ENCODE peak calls at places on chromosomes 12 and 14, in seven cellular contexts. W, B, H, Y, G, S and P are unnamed samples.

GRCh38 chr14:53516261-53516774 is 363.2 kb upstream of the DDHD1 start:
- DNase-seq in S (no peak), G (no peak), H (no peak), Y (no peak), W (no peak), B (no peak), P (peak)

GRCh38 chr14:24982472-24983155 is 67.3 kb downstream of the STXBP6 start:
- DNase-seq in H (no peak), S (no peak), G (no peak), W (no peak), B (no peak), Y (no peak), P (peak)

GRCh38 chr12:4300870-4301269 is 20.1 kb upstream of the TIGAR start:
- DNase-seq in B (no peak), W (no peak), Y (no peak), H (no peak), S (no peak), G (no peak), P (no peak)

GRCh38 chr12:105107176-105107496 is 395 bp upstream of the WASHC4 start:
- DNase-seq in Y (no peak), G (no peak), W (peak), S (no peak), B (no peak), H (no peak), P (no peak)

GRCh38 chr12:91211869-91212268 is 29.3 kb upstream of the DCN start:
- DNase-seq in H (no peak), S (no peak), G (no peak), W (no peak), Y (no peak), B (no peak), P (no peak)

GRCh38 chr14:56555921-56556570 is 23.6 kb upstream of the TMEM260 start:
- DNase-seq in G (no peak), H (no peak), W (peak), B (no peak), S (no peak), Y (no peak), P (no peak)

GRCh38 chr12:20436367-20436766 is 68.0 kb downstream of the PDE3A start:
- DNase-seq in B (no peak), G (no peak), W (no peak), S (no peak), H (no peak), Y (no peak), P (no peak)

GRCh38 chr12:2251485-2252179 is 198.8 kb downstream of the CACNA1C start:
- DNase-seq in S (no peak), B (no peak), W (no peak), H (no peak), G (no peak), Y (no peak), P (no peak)

GRCh38 chr12:91379051-91379775 is 196.6 kb upstream of the DCN start:
- DNase-seq in W (no peak), H (no peak), Y (no peak), B (no peak), S (no peak), G (no peak), P (no peak)

GRCh38 chr14:102390486-102390885 is 27.7 kb downstream of the TECPR2 start:
- DNase-seq in G (no peak), S (no peak), H (no peak), W (no peak), Y (no peak), B (no peak), P (peak)

GRCh38 chr14:54257424-54257823 is 139.4 kb upstream of the CDKN3 start:
- DNase-seq in S (no peak), W (no peak), H (no peak), B (no peak), G (no peak), Y (no peak), P (no peak)

GRCh38 chr14:24232645-24233537 is at the start of gene GMPR2:
- DNase-seq in W (no peak), H (no peak), S (no peak), Y (peak), G (no peak), B (no peak), P (no peak)

GRCh38 chr12:1907652-1908611 is 10.5 kb downstream of the CACNA2D4 start:
- DNase-seq in Y (peak), S (peak), B (peak), G (peak), H (peak), W (no peak), P (no peak)

GRCh38 chr12:62523619-62524018 is 57.0 kb downstream of the MON2 start:
- DNase-seq in W (no peak), G (no peak), B (no peak), S (no peak), H (no peak), Y (no peak), P (no peak)

GRCh38 chr12:51012570-51013236 is 13.5 kb downstream of the SLC11A2 start:
- DNase-seq in Y (no peak), S (no peak), B (no peak), G (no peak), W (no peak), H (no peak), P (no peak)

GRCh38 chr12:32118806-32119205 is 12.2 kb downstream of the BICD1 start:
- DNase-seq in W (no peak), G (no peak), S (no peak), Y (no peak), B (no peak), H (no peak), P (no peak)

GRCh38 chr12:39441963-39442894 is 691 bp downstream of the KIF21A start:
- DNase-seq in H (peak), B (no peak), S (peak), W (no peak), G (peak), Y (peak), P (no peak)

GRCh38 chr12:46547421-46548340 is 175.1 kb upstream of the SLC38A2 start:
- DNase-seq in B (no peak), G (no peak), Y (no peak), W (no peak), S (no peak), H (no peak), P (no peak)

GRCh38 chr12:124774054-124774461 is 89.6 kb downstream of the SCARB1 start:
- DNase-seq in B (no peak), G (peak), Y (no peak), S (no peak), W (no peak), H (no peak), P (peak)

GRCh38 chr12:82866227-82866803 is 179.6 kb downstream of the TMTC2 start:
- DNase-seq in Y (no peak), B (no peak), H (no peak), G (no peak), W (no peak), S (no peak), P (no peak)

GRCh38 chr14:54354968-54355641 is 41.7 kb upstream of the CDKN3 start:
- DNase-seq in W (no peak), Y (no peak), S (no peak), G (no peak), B (no peak), H (no peak), P (no peak)

GRCh38 chr14:64550539-64551333 is 975 bp downstream of the PPP1R36 start:
- DNase-seq in W (no peak), H (no peak), G (no peak), B (no peak), S (no peak), Y (no peak), P (no peak)

GRCh38 chr14:70171719-70172118 is 17.0 kb downstream of the SLC8A3 start:
- DNase-seq in B (no peak), Y (no peak), W (no peak), S (no peak), G (no peak), H (no peak), P (no peak)

GRCh38 chr12:54037360-54038259 is 4.8 kb downstream of the HOXC5 start:
- DNase-seq in Y (no peak), S (no peak), W (no peak), G (no peak), H (no peak), B (no peak), P (no peak)

GRCh38 chr12:117790948-117791347 is 177.8 kb downstream of the KSR2 start:
- DNase-seq in H (no peak), G (no peak), S (no peak), W (no peak), B (no peak), Y (no peak), P (no peak)

GRCh38 chr14:77467801-77468200 is 9.9 kb downstream of the AHSA1 start:
- DNase-seq in H (no peak), G (no peak), B (no peak), S (no peak), W (no peak), Y (no peak), P (no peak)

GRCh38 chr12:109686523-109686922 is 27.1 kb upstream of the FAM222A start:
- DNase-seq in H (no peak), Y (no peak), W (no peak), S (no peak), B (no peak), G (no peak), P (no peak)

GRCh38 chr14:94031880-94032279 is 5.7 kb downstream of the OTUB2 start:
- DNase-seq in H (no peak), G (no peak), S (no peak), B (no peak), W (no peak), Y (no peak), P (no peak)

GRCh38 chr12:11906284-11906935 is 164.3 kb upstream of the BCL2L14 start:
- DNase-seq in G (no peak), W (no peak), B (no peak), H (no peak), S (no peak), Y (no peak), P (no peak)

GRCh38 chr14:65377576-65377975 is 35.0 kb upstream of the FUT8 start:
- DNase-seq in W (no peak), G (no peak), H (no peak), B (no peak), S (no peak), Y (no peak), P (no peak)

GRCh38 chr12:72632286-72632685 is 360.1 kb downstream of the TRHDE start:
- DNase-seq in H (no peak), B (no peak), S (no peak), G (no peak), Y (no peak), W (no peak), P (peak)

GRCh38 chr12:16272222-16272621 is 5.3 kb downstream of the SLC15A5 start:
- DNase-seq in W (no peak), S (no peak), G (no peak), H (no peak), Y (no peak), B (no peak), P (peak)

GRCh38 chr12:4270670-4271432 is 2.7 kb upstream of the CCND2 start:
- DNase-seq in W (no peak), Y (peak), B (peak), S (peak), H (peak), G (peak), P (no peak)

GRCh38 chr12:47942327-47943230 is 20.8 kb upstream of the TMEM106C start:
- DNase-seq in W (no peak), Y (peak), H (no peak), S (no peak), G (no peak), B (no peak), P (no peak)

GRCh38 chr12:75684678-75685620 is 173.5 kb upstream of the KRR1 start:
- DNase-seq in H (no peak), G (no peak), B (no peak), Y (no peak), S (no peak), W (no peak), P (peak)

GRCh38 chr12:106771425-106771824 is 3.1 kb upstream of the RIC8B start:
- DNase-seq in S (no peak), G (no peak), W (no peak), B (no peak), H (no peak), Y (no peak), P (no peak)
- H3K4me3 ChIP-seq in S (no peak), G (no peak), W (no peak), B (no peak), H (no peak), Y (no peak), P (no peak)

GRCh38 chr12:29416748-29417147 is 35.8 kb upstream of the ERGIC2 start:
- DNase-seq in H (no peak), G (no peak), B (no peak), S (no peak), W (no peak), Y (no peak), P (no peak)
- H3K4me3 ChIP-seq in H (no peak), G (no peak), B (no peak), S (no peak), W (no peak), Y (no peak), P (no peak)

GRCh38 chr12:87807127-87807526 is 222.1 kb downstream of the C12orf50 start:
- DNase-seq in H (no peak), W (no peak), B (no peak), Y (no peak), G (no peak), S (no peak), P (no peak)

GRCh38 chr12:87796961-87797516 is 232.2 kb downstream of the C12orf50 start:
- DNase-seq in B (no peak), W (no peak), S (no peak), H (no peak), G (no peak), Y (no peak), P (no peak)

GRCh38 chr12:87801860-87802720 is 227.1 kb downstream of the C12orf50 start:
- DNase-seq in W (no peak), S (no peak), Y (no peak), B (no peak), G (no peak), H (no peak), P (no peak)

GRCh38 chr12:87806310-87806709 is 222.9 kb downstream of the C12orf50 start:
- DNase-seq in G (no peak), S (no peak), B (no peak), W (no peak), Y (no peak), H (no peak), P (no peak)

GRCh38 chr12:87802721-87803011 is 226.5 kb downstream of the C12orf50 start:
- DNase-seq in Y (no peak), S (no peak), G (no peak), B (no peak), H (no peak), W (no peak), P (no peak)
- H3K4me3 ChIP-seq in Y (no peak), S (no peak), G (no peak), B (no peak), H (no peak), W (no peak), P (no peak)

GRCh38 chr12:88726806-88727722 is 146.8 kb upstream of the KITLG start:
- DNase-seq in S (no peak), W (no peak), B (no peak), Y (no peak), H (no peak), G (no peak), P (peak)
- H3K4me3 ChIP-seq in S (no peak), W (no peak), B (no peak), Y (no peak), H (no peak), G (no peak), P (no peak)

GRCh38 chr14:51335521-51335920 is 95.5 kb downstream of the TMX1 start:
- DNase-seq in G (no peak), S (peak), W (no peak), B (no peak), Y (peak), H (peak), P (no peak)

GRCh38 chr14:51337520-51337919 is 97.5 kb downstream of the TMX1 start:
- DNase-seq in B (no peak), Y (no peak), G (no peak), W (no peak), H (no peak), S (no peak), P (no peak)

GRCh38 chr14:51336304-51336703 is 96.3 kb downstream of the TMX1 start:
- DNase-seq in S (no peak), B (no peak), Y (no peak), G (no peak), H (no peak), W (no peak), P (no peak)

GRCh38 chr14:51342226-51342625 is 102.2 kb downstream of the TMX1 start:
- DNase-seq in W (no peak), G (no peak), S (no peak), H (no peak), Y (no peak), B (no peak), P (no peak)

DNA sequence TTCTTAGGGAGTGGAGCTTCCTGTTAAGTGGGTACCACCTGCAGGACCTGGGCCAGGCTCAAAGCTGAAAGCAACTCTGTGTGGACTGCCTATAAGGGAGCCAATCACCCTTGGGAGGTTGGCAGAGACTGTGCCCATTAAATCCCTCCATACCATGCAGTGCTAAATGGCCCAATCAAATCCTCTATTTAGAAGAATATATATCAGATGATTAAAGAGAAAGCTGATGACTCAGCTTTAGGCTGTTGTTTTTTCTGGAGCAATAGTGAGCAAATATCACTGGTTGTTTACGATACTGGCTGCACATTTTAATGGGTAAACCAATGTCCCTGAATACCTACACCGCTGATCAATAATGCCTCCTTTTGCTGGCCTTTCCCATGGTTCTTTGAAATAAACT is 101.3 kb downstream of the TMX1 start:
- DNase-seq in W (no peak), H (no peak), Y (no peak), S (no peak), G (no peak), B (no peak), P (no peak)
- H3K4me3 ChIP-seq in W (no peak), H (no peak), Y (no peak), S (no peak), G (no peak), B (no peak), P (no peak)

GRCh38 chr12:120540445-120540844 is 6.3 kb downstream of the RNF10 start:
- DNase-seq in H (no peak), S (no peak), W (no peak), G (no peak), B (no peak), Y (no peak), P (no peak)

GRCh38 chr12:120538281-120539156 is 4.4 kb downstream of the RNF10 start:
- DNase-seq in W (no peak), B (no peak), G (peak), Y (peak), S (no peak), H (peak), P (no peak)

GRCh38 chr12:120536064-120536791 is 2.1 kb downstream of the RNF10 start:
- DNase-seq in W (no peak), G (no peak), H (no peak), B (no peak), S (no peak), Y (no peak), P (no peak)

GRCh38 chr12:120542166-120542565 is 8.0 kb downstream of the RNF10 start:
- DNase-seq in B (no peak), S (no peak), W (no peak), Y (no peak), G (no peak), H (no peak), P (no peak)

GRCh38 chr12:120539303-120539702 is 5.1 kb downstream of the RNF10 start:
- DNase-seq in H (peak), W (no peak), B (no peak), Y (no peak), S (no peak), G (no peak), P (no peak)
- H3K4me3 ChIP-seq in H (peak), W (no peak), B (no peak), Y (no peak), S (no peak), G (peak), P (no peak)

GRCh38 chr12:107859367-107859766 is 84.9 kb downstream of the ASCL4 start:
- DNase-seq in W (no peak), Y (no peak), B (no peak), S (no peak), H (no peak), G (no peak), P (no peak)

DNA sequence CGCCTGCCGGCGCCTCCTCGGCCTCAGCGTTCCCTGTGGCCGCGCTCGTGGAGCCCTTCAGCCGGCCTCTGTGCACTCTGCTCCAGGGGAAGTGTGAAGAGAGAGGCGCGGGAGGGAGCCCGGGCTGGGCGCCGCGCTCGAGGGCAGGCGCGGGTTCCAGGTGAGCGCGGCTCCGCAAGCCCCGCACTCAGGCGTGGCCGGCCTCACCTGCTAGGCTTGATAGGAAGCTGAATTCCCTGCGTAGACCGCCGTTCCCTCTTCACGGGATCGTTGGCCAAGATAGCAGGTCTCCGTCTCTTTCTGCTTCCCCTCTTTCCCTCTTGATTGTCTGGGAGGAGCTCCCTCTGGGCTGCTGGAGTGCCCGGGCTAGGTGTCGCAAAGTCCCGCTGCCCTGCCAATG is 89.7 kb downstream of the ASCL4 start:
- DNase-seq in G (no peak), B (no peak), H (no peak), Y (no peak), S (no peak), W (no peak), P (no peak)
- H3K4me3 ChIP-seq in G (no peak), B (peak), H (no peak), Y (no peak), S (peak), W (no peak), P (no peak)

GRCh38 chr12:14958361-14959125 is 2.9 kb downstream of the ARHGDIB start:
- DNase-seq in B (no peak), H (no peak), W (no peak), G (no peak), Y (no peak), S (no peak), P (no peak)

GRCh38 chr12:14957769-14958168 is 3.6 kb downstream of the ARHGDIB start:
- DNase-seq in W (no peak), H (no peak), S (no peak), B (no peak), Y (no peak), G (no peak), P (no peak)

GRCh38 chr12:14954269-14954668 is 7.1 kb downstream of the ARHGDIB start:
- DNase-seq in B (no peak), Y (no peak), H (no peak), W (no peak), G (no peak), S (no peak), P (no peak)

GRCh38 chr12:14953752-14954151 is 7.6 kb downstream of the ARHGDIB start:
- DNase-seq in Y (no peak), G (no peak), S (no peak), B (no peak), W (no peak), H (no peak), P (no peak)

GRCh38 chr12:14955876-14956811 is 5.3 kb downstream of the ARHGDIB start:
- DNase-seq in G (no peak), W (no peak), Y (no peak), B (no peak), S (no peak), H (no peak), P (no peak)
- H3K4me3 ChIP-seq in G (peak), W (no peak), Y (no peak), B (peak), S (no peak), H (no peak), P (no peak)

GRCh38 chr14:105411985-105412767 is 7.5 kb upstream of the MTA1 start:
- DNase-seq in W (no peak), Y (no peak), H (no peak), B (no peak), G (no peak), S (no peak), P (no peak)

GRCh38 chr14:105410642-105411016 is 9.0 kb upstream of the MTA1 start:
- DNase-seq in G (no peak), B (no peak), W (no peak), H (no peak), Y (no peak), S (no peak), P (no peak)

GRCh38 chr14:105412768-105413541 is 6.7 kb upstream of the MTA1 start:
- DNase-seq in S (no peak), H (no peak), B (no peak), Y (no peak), W (no peak), G (no peak), P (no peak)

GRCh38 chr14:105409379-105409778 is 10.2 kb upstream of the MTA1 start:
- DNase-seq in H (no peak), S (no peak), B (no peak), W (no peak), Y (no peak), G (no peak), P (no peak)

GRCh38 chr14:105411017-105411941 is 8.3 kb upstream of the MTA1 start:
- DNase-seq in S (no peak), G (no peak), H (no peak), W (no peak), B (peak), Y (peak), P (no peak)
- H3K4me3 ChIP-seq in S (peak), G (peak), H (peak), W (peak), B (peak), Y (no peak), P (peak)